ENCODE peak calls at places on chromosomes 5 and 9, in six cellular contexts. One of them, this sample, is unnamed.

GRCh38 chr5:2879701-2880100 is 128.2 kb upstream of the IRX2 start:
- DNase-seq in transverse colon: no peak
- DNase-seq in body of pancreas: no peak
- DNase-seq in IMR-90: no peak
- DNase-seq in Peyer's patch: no peak
- DNase-seq in suprapubic skin: no peak
- DNase-seq in this sample: no peak

GRCh38 chr5:145495741-145496140 is 339.4 kb downstream of the PRELID2 start:
- DNase-seq in Peyer's patch: peak; percentile 77
- DNase-seq in IMR-90: peak; percentile 94
- DNase-seq in suprapubic skin: no peak
- DNase-seq in transverse colon: no peak
- DNase-seq in body of pancreas: peak; percentile 21
- DNase-seq in this sample: no peak

GRCh38 chr5:133892774-133893173 is 75.7 kb downstream of the C5orf15 start:
- DNase-seq in IMR-90: no peak
- DNase-seq in transverse colon: no peak
- DNase-seq in suprapubic skin: no peak
- DNase-seq in body of pancreas: no peak
- DNase-seq in Peyer's patch: no peak
- DNase-seq in this sample: no peak

GRCh38 chr5:149239917-149240316 is 31.7 kb upstream of the AFAP1L1 start:
- DNase-seq in transverse colon: no peak
- DNase-seq in body of pancreas: no peak
- DNase-seq in suprapubic skin: no peak
- DNase-seq in IMR-90: no peak
- DNase-seq in Peyer's patch: no peak
- DNase-seq in this sample: no peak

GRCh38 chr5:41790038-41790776 is 80.0 kb downstream of the OXCT1 start:
- DNase-seq in suprapubic skin: no peak
- DNase-seq in IMR-90: peak; percentile 45
- DNase-seq in transverse colon: no peak
- DNase-seq in body of pancreas: no peak
- DNase-seq in Peyer's patch: no peak
- DNase-seq in this sample: no peak

GRCh38 chr5:90878081-90878480 is 319.5 kb downstream of the ADGRV1 start:
- DNase-seq in transverse colon: peak; percentile 13
- DNase-seq in body of pancreas: peak; percentile 27
- DNase-seq in suprapubic skin: no peak
- DNase-seq in Peyer's patch: peak; percentile 49
- DNase-seq in IMR-90: peak; percentile 43
- DNase-seq in this sample: no peak

GRCh38 chr9:92325991-92326500 is 293 bp downstream of the CENPP start:
- DNase-seq in suprapubic skin: peak; percentile 72
- DNase-seq in transverse colon: no peak
- DNase-seq in body of pancreas: no peak
- DNase-seq in IMR-90: peak; percentile 2
- DNase-seq in Peyer's patch: no peak
- DNase-seq in this sample: no peak

GRCh38 chr9:137046094-137046787 is at the start of gene NPDC1:
- DNase-seq in Peyer's patch: peak; percentile 92
- DNase-seq in suprapubic skin: no peak
- DNase-seq in IMR-90: peak; percentile 61
- DNase-seq in transverse colon: peak; percentile 86
- DNase-seq in body of pancreas: peak; percentile 87
- DNase-seq in this sample: peak; percentile 64

GRCh38 chr9:12604154-12604825 is 88.9 kb upstream of the TYRP1 start:
- DNase-seq in suprapubic skin: no peak
- DNase-seq in body of pancreas: no peak
- DNase-seq in IMR-90: no peak
- DNase-seq in Peyer's patch: no peak
- DNase-seq in transverse colon: no peak
- DNase-seq in this sample: no peak

GRCh38 chr9:128685636-128686489 is 3.2 kb upstream of the SET start:
- DNase-seq in suprapubic skin: no peak
- DNase-seq in transverse colon: peak; percentile 68
- DNase-seq in IMR-90: no peak
- DNase-seq in Peyer's patch: peak; percentile 85
- DNase-seq in body of pancreas: peak; percentile 28
- DNase-seq in this sample: no peak
- TF ChIP-seq POLR2A in suprapubic skin: no peak
- TF ChIP-seq POLR2A in transverse colon: peak; percentile 35
- TF ChIP-seq POLR2A in IMR-90: no peak
- TF ChIP-seq POLR2A in Peyer's patch: no peak
- TF ChIP-seq POLR2A in body of pancreas: no peak
- TF ChIP-seq POLR2A in this sample: no peak

GRCh38 chr5:160271396-160271795 is 41.0 kb downstream of the CCNJL start:
- DNase-seq in IMR-90: no peak
- DNase-seq in body of pancreas: no peak
- DNase-seq in Peyer's patch: no peak
- DNase-seq in transverse colon: peak; percentile 65
- DNase-seq in suprapubic skin: no peak
- DNase-seq in this sample: no peak

GRCh38 chr5:160274483-160274931 is 37.9 kb downstream of the CCNJL start:
- DNase-seq in body of pancreas: no peak
- DNase-seq in IMR-90: no peak
- DNase-seq in transverse colon: no peak
- DNase-seq in suprapubic skin: no peak
- DNase-seq in Peyer's patch: no peak
- DNase-seq in this sample: no peak

GRCh38 chr5:160270704-160271103 is 41.4 kb downstream of the FABP6 start:
- DNase-seq in suprapubic skin: no peak
- DNase-seq in IMR-90: no peak
- DNase-seq in body of pancreas: no peak
- DNase-seq in Peyer's patch: no peak
- DNase-seq in transverse colon: no peak
- DNase-seq in this sample: no peak

GRCh38 chr5:160272041-160272663 is 40.2 kb downstream of the CCNJL start:
- DNase-seq in transverse colon: no peak
- DNase-seq in IMR-90: no peak
- DNase-seq in suprapubic skin: no peak
- DNase-seq in Peyer's patch: no peak
- DNase-seq in body of pancreas: no peak
- DNase-seq in this sample: no peak

DNA sequence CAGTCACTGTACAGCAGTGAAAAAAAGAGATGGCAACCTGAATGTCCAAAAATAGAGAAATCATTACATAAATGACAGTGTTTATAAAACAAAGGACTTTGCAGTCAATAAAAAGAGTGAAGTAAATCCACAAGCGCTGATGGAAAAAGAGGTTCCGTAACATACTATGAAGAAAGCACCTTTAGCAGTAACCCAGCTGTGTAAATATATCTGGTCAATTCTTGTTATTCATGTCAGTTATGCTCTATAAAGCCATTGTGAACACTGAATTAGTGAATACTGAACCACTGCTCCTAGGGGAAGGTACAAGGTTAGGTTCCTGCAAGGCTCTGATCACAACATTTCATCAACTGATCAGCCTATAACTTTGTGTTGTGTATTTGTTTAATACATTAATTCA is 39.5 kb downstream of the CCNJL start:
- DNase-seq in body of pancreas: no peak
- DNase-seq in transverse colon: no peak
- DNase-seq in suprapubic skin: no peak
- DNase-seq in IMR-90: no peak
- DNase-seq in Peyer's patch: no peak
- DNase-seq in this sample: no peak
- H3K27ac ChIP-seq in body of pancreas: no peak overlapping the region
- H3K27ac ChIP-seq in transverse colon: peak overlapping the region; percentile 66
- H3K27ac ChIP-seq in suprapubic skin: no peak overlapping the region
- H3K27ac ChIP-seq in IMR-90: no peak overlapping the region
- H3K27ac ChIP-seq in Peyer's patch: no peak overlapping the region
- H3K27ac ChIP-seq in this sample: no peak overlapping the region

DNA sequence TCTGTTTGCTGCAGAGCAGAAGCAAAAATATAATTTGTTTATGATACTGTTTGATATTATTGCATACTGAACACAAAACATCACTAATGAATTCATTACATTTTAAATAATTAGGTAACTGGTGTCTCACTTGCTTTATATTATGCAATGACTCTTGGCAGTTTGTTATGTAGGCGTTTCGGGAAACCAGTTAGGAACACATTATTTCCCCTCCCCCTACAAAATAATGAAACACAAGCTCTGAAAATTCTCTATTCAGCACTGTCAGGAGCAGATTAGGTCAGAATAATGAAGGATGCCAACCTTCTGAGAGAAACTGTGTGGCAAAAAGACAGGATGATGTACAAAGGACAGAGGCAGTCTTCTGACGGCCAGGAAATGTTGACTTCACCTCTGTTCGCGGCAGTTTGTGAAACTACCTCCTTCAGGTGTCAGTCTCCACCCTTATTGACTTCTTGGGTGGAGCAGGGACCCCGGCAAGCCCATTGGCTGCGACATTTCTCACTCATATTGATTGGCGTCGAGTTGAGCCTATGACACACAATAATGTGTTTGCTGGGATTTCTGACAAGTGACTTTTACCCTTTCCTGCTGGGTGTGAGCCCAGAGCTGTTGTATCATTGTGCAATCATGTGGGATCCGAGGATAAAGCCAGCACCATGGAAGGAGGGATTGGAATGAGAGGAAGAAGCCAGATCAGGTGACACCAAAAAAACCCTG is 34.0 kb downstream of the SH3PXD2B start:
- DNase-seq in IMR-90: peak; percentile 94
- DNase-seq in Peyer's patch: peak; percentile 89
- DNase-seq in transverse colon: peak; percentile 89
- DNase-seq in body of pancreas: peak; percentile 97
- DNase-seq in suprapubic skin: peak; percentile 88
- DNase-seq in this sample: peak; percentile 93
- TF ChIP-seq POLR2A in IMR-90: no peak
- TF ChIP-seq POLR2A in Peyer's patch: peak; percentile 18
- TF ChIP-seq POLR2A in transverse colon: peak; percentile 65
- TF ChIP-seq POLR2A in body of pancreas: no peak
- TF ChIP-seq POLR2A in suprapubic skin: no peak
- TF ChIP-seq POLR2A in this sample: no peak

GRCh38 chr5:14760548-14761002 is 96.1 kb downstream of the OTULIN start:
- DNase-seq in transverse colon: no peak
- DNase-seq in body of pancreas: no peak
- DNase-seq in IMR-90: no peak
- DNase-seq in suprapubic skin: no peak
- DNase-seq in Peyer's patch: no peak
- DNase-seq in this sample: no peak
- H3K27ac ChIP-seq in transverse colon: no peak overlapping the region
- H3K27ac ChIP-seq in body of pancreas: no peak overlapping the region
- H3K27ac ChIP-seq in IMR-90: no peak overlapping the region
- H3K27ac ChIP-seq in suprapubic skin: no peak overlapping the region
- H3K27ac ChIP-seq in Peyer's patch: no peak overlapping the region
- H3K27ac ChIP-seq in this sample: no peak overlapping the region

DNA sequence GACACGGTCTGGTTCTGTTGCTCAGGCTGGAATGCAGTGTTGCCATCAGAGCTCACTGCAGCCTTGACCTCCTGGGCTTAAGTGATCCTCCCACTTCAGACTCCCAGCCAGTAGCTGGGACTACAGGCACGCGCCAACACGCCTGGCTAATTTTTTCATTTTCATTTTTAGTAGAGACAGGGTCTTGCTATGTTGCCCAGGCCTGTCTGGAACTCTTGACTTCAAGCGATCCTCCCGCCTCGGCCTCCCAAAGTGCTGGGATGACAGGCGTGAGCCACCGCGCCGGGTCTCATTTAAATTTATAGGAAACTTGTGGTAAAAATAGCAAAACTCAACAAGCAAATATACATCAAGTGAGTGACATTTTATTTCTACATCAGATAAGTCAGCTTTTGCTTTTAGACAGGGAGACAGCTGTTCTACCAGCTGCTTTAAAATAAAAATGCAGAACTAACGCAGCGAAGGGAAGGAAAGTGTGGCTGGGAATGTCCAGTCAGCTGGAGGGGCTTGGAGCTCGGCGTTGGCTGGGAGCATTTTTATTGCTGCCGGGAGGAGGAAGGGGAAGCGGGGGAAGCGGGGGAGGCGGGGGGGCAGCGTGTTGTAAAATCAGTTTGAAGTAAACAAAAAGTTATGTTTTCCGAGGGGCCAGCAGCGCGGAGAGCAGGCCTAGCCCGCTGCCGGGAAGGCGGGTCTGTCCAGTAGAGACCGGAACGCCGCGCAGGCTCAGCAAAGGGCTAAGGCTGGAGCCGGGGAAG is 707 bp upstream of the ZFYVE16 start:
- DNase-seq in body of pancreas: peak; percentile 36
- DNase-seq in IMR-90: peak; percentile 1
- DNase-seq in transverse colon: peak; percentile 41
- DNase-seq in Peyer's patch: peak; percentile 49
- DNase-seq in suprapubic skin: peak; percentile 64
- DNase-seq in this sample: peak; percentile 50
- TF ChIP-seq POLR2A in body of pancreas: no peak
- TF ChIP-seq POLR2A in IMR-90: no peak
- TF ChIP-seq POLR2A in transverse colon: no peak
- TF ChIP-seq POLR2A in Peyer's patch: no peak
- TF ChIP-seq POLR2A in suprapubic skin: no peak
- TF ChIP-seq POLR2A in this sample: no peak

GRCh38 chr5:142973932-142974331 is 203.8 kb downstream of the ARHGAP26 start:
- DNase-seq in suprapubic skin: no peak
- DNase-seq in IMR-90: no peak
- DNase-seq in transverse colon: no peak
- DNase-seq in Peyer's patch: no peak
- DNase-seq in body of pancreas: no peak
- DNase-seq in this sample: no peak

GRCh38 chr5:142971296-142972013 is 201.3 kb downstream of the ARHGAP26 start:
- DNase-seq in IMR-90: no peak
- DNase-seq in transverse colon: no peak
- DNase-seq in suprapubic skin: no peak
- DNase-seq in body of pancreas: no peak
- DNase-seq in Peyer's patch: no peak
- DNase-seq in this sample: no peak

GRCh38 chr5:142970440-142970788 is 200.2 kb downstream of the ARHGAP26 start:
- DNase-seq in body of pancreas: no peak
- DNase-seq in Peyer's patch: no peak
- DNase-seq in suprapubic skin: no peak
- DNase-seq in IMR-90: no peak
- DNase-seq in transverse colon: no peak
- DNase-seq in this sample: no peak

GRCh38 chr5:142969624-142970439 is 199.7 kb downstream of the ARHGAP26 start:
- DNase-seq in IMR-90: no peak
- DNase-seq in body of pancreas: no peak
- DNase-seq in transverse colon: no peak
- DNase-seq in Peyer's patch: no peak
- DNase-seq in suprapubic skin: no peak
- DNase-seq in this sample: no peak

GRCh38 chr5:142972064-142972463 is 201.9 kb downstream of the ARHGAP26 start:
- DNase-seq in Peyer's patch: no peak
- DNase-seq in transverse colon: no peak
- DNase-seq in suprapubic skin: no peak
- DNase-seq in IMR-90: no peak
- DNase-seq in body of pancreas: no peak
- DNase-seq in this sample: no peak
- H3K27ac ChIP-seq in Peyer's patch: no peak overlapping the region
- H3K27ac ChIP-seq in transverse colon: peak overlapping the region; percentile 21
- H3K27ac ChIP-seq in suprapubic skin: no peak overlapping the region
- H3K27ac ChIP-seq in IMR-90: no peak overlapping the region
- H3K27ac ChIP-seq in body of pancreas: no peak overlapping the region
- H3K27ac ChIP-seq in this sample: no peak overlapping the region

This sample was measured in uterus.